ENCODE peak calls at places on chromosomes 3 and 15, in six cellular contexts. One of them, this sample, is unnamed.

GRCh38 chr3:135050536-135050935 is 255.5 kb downstream of the EPHB1 start:
- DNase-seq in foreskin fibroblast: no peak
- DNase-seq in adrenal gland: no peak
- DNase-seq in Calu3: no peak
- DNase-seq in tibial nerve: no peak
- DNase-seq in BJ: no peak
- DNase-seq in this sample: no peak

GRCh38 chr15:95024388-95024787 is 793.0 kb downstream of the MCTP2 start:
- DNase-seq in foreskin fibroblast: peak
- DNase-seq in adrenal gland: no peak
- DNase-seq in Calu3: peak
- DNase-seq in tibial nerve: no peak
- DNase-seq in BJ: no peak
- DNase-seq in this sample: no peak

GRCh38 chr3:54954019-54954418 is 26.2 kb upstream of the LRTM1 start:
- DNase-seq in foreskin fibroblast: peak
- DNase-seq in adrenal gland: peak
- DNase-seq in Calu3: no peak
- DNase-seq in tibial nerve: no peak
- DNase-seq in BJ: peak
- DNase-seq in this sample: no peak

GRCh38 chr15:57887825-57888224 is 177.7 kb downstream of the ALDH1A2 start:
- DNase-seq in foreskin fibroblast: no peak
- DNase-seq in adrenal gland: no peak
- DNase-seq in Calu3: no peak
- DNase-seq in tibial nerve: no peak
- DNase-seq in BJ: no peak
- DNase-seq in this sample: no peak

GRCh38 chr3:158765518-158766205 is 33.4 kb upstream of the RARRES1 start:
- DNase-seq in foreskin fibroblast: no peak
- DNase-seq in adrenal gland: no peak
- DNase-seq in Calu3: no peak
- DNase-seq in tibial nerve: no peak
- DNase-seq in BJ: no peak
- DNase-seq in this sample: no peak

GRCh38 chr3:169264711-169265110 is 398.8 kb downstream of the MECOM start:
- DNase-seq in foreskin fibroblast: no peak
- DNase-seq in adrenal gland: peak
- DNase-seq in Calu3: peak
- DNase-seq in tibial nerve: no peak
- DNase-seq in BJ: no peak
- DNase-seq in this sample: no peak

GRCh38 chr3:171460226-171461086 is at the start of gene TNIK:
- DNase-seq in foreskin fibroblast: peak
- DNase-seq in adrenal gland: peak
- DNase-seq in Calu3: peak
- DNase-seq in tibial nerve: peak
- DNase-seq in BJ: peak
- DNase-seq in this sample: peak

GRCh38 chr3:172859035-172859434 is 108.5 kb downstream of the ECT2 start:
- DNase-seq in foreskin fibroblast: no peak
- DNase-seq in adrenal gland: no peak
- DNase-seq in Calu3: no peak
- DNase-seq in tibial nerve: no peak
- DNase-seq in BJ: no peak
- DNase-seq in this sample: no peak

GRCh38 chr15:76208786-76209424 is 102.4 kb downstream of the ETFA start:
- DNase-seq in foreskin fibroblast: no peak
- DNase-seq in adrenal gland: no peak
- DNase-seq in Calu3: no peak
- DNase-seq in tibial nerve: no peak
- DNase-seq in BJ: no peak
- DNase-seq in this sample: no peak

GRCh38 chr3:10463191-10464067 is 42.0 kb downstream of the ATP2B2 start:
- DNase-seq in foreskin fibroblast: no peak
- DNase-seq in adrenal gland: no peak
- DNase-seq in Calu3: no peak
- DNase-seq in tibial nerve: no peak
- DNase-seq in BJ: no peak
- DNase-seq in this sample: peak

GRCh38 chr3:47578691-47579632 is at the start of gene CSPG5:
- DNase-seq in foreskin fibroblast: no peak
- DNase-seq in adrenal gland: peak
- DNase-seq in Calu3: peak
- DNase-seq in tibial nerve: no peak
- DNase-seq in BJ: no peak
- DNase-seq in this sample: no peak

GRCh38 chr15:35252351-35252865 is 167.3 kb upstream of the NANOGP8 start:
- DNase-seq in foreskin fibroblast: no peak
- DNase-seq in adrenal gland: no peak
- DNase-seq in Calu3: no peak
- DNase-seq in tibial nerve: no peak
- DNase-seq in BJ: no peak
- DNase-seq in this sample: no peak

GRCh38 chr3:29335921-29336320 is 55.0 kb downstream of the RBMS3 start:
- DNase-seq in foreskin fibroblast: no peak
- DNase-seq in adrenal gland: no peak
- DNase-seq in Calu3: no peak
- DNase-seq in tibial nerve: no peak
- DNase-seq in BJ: no peak
- DNase-seq in this sample: no peak

GRCh38 chr3:146164951-146165350 is 4.0 kb upstream of the PLOD2 start:
- DNase-seq in foreskin fibroblast: no peak
- DNase-seq in adrenal gland: no peak
- DNase-seq in Calu3: no peak
- DNase-seq in tibial nerve: no peak
- DNase-seq in BJ: no peak
- DNase-seq in this sample: no peak

GRCh38 chr3:107794664-107795443 is 272.1 kb downstream of the BBX start:
- DNase-seq in foreskin fibroblast: peak
- DNase-seq in adrenal gland: no peak
- DNase-seq in Calu3: no peak
- DNase-seq in tibial nerve: peak
- DNase-seq in BJ: no peak
- DNase-seq in this sample: no peak

GRCh38 chr3:184186184-184186901 is at the start of gene ABCF3:
- DNase-seq in foreskin fibroblast: no peak
- DNase-seq in adrenal gland: peak
- DNase-seq in Calu3: no peak
- DNase-seq in tibial nerve: no peak
- DNase-seq in BJ: no peak
- DNase-seq in this sample: peak

GRCh38 chr3:43525376-43525775 is 96.4 kb downstream of the ANO10 start:
- DNase-seq in foreskin fibroblast: no peak
- DNase-seq in adrenal gland: no peak
- DNase-seq in Calu3: no peak
- DNase-seq in tibial nerve: no peak
- DNase-seq in BJ: no peak
- DNase-seq in this sample: no peak

GRCh38 chr15:48559270-48559669 is 86.2 kb downstream of the FBN1 start:
- DNase-seq in foreskin fibroblast: peak
- DNase-seq in adrenal gland: peak
- DNase-seq in Calu3: no peak
- DNase-seq in tibial nerve: no peak
- DNase-seq in BJ: no peak
- DNase-seq in this sample: no peak

GRCh38 chr3:160006282-160007163 is 17.9 kb downstream of the IL12A start:
- DNase-seq in foreskin fibroblast: peak
- DNase-seq in adrenal gland: peak
- DNase-seq in Calu3: peak
- DNase-seq in tibial nerve: no peak
- DNase-seq in BJ: no peak
- DNase-seq in this sample: no peak

GRCh38 chr3:127697531-127698240 is 24.9 kb downstream of the ABTB1 start:
- DNase-seq in foreskin fibroblast: peak
- DNase-seq in adrenal gland: peak
- DNase-seq in Calu3: peak
- DNase-seq in tibial nerve: peak
- DNase-seq in BJ: peak
- DNase-seq in this sample: peak

GRCh38 chr3:124158174-124158812 is 166.4 kb upstream of the ROPN1 start:
- DNase-seq in foreskin fibroblast: no peak
- DNase-seq in adrenal gland: peak
- DNase-seq in Calu3: no peak
- DNase-seq in tibial nerve: no peak
- DNase-seq in BJ: no peak
- DNase-seq in this sample: no peak

GRCh38 chr3:139135657-139136056 is 91.0 kb upstream of the PRR23C start:
- DNase-seq in foreskin fibroblast: no peak
- DNase-seq in adrenal gland: no peak
- DNase-seq in Calu3: no peak
- DNase-seq in tibial nerve: no peak
- DNase-seq in BJ: no peak
- DNase-seq in this sample: no peak

GRCh38 chr15:70339551-70340517 is 242.1 kb upstream of the TLE3 start:
- DNase-seq in foreskin fibroblast: no peak
- DNase-seq in adrenal gland: no peak
- DNase-seq in Calu3: no peak
- DNase-seq in tibial nerve: no peak
- DNase-seq in BJ: no peak
- DNase-seq in this sample: no peak

GRCh38 chr3:160757624-160758106 is 1.6 kb downstream of the PPM1L start:
- DNase-seq in foreskin fibroblast: no peak
- DNase-seq in adrenal gland: no peak
- DNase-seq in Calu3: no peak
- DNase-seq in tibial nerve: no peak
- DNase-seq in BJ: no peak
- DNase-seq in this sample: no peak

GRCh38 chr3:184335291-184335660 is 2.1 kb upstream of the FAM131A start:
- DNase-seq in foreskin fibroblast: no peak
- DNase-seq in adrenal gland: no peak
- DNase-seq in Calu3: no peak
- DNase-seq in tibial nerve: no peak
- DNase-seq in BJ: no peak
- DNase-seq in this sample: no peak

GRCh38 chr15:63504247-63504978 is at the start of gene USP3:
- DNase-seq in foreskin fibroblast: peak
- DNase-seq in adrenal gland: peak
- DNase-seq in Calu3: peak
- DNase-seq in tibial nerve: peak
- DNase-seq in BJ: peak
- DNase-seq in this sample: peak
- TF ChIP-seq CTCF in foreskin fibroblast: no peak
- TF ChIP-seq CTCF in adrenal gland: peak
- TF ChIP-seq CTCF in Calu3: no peak
- TF ChIP-seq CTCF in tibial nerve: peak
- TF ChIP-seq CTCF in BJ: peak
- TF ChIP-seq CTCF in this sample: peak

GRCh38 chr15:101174152-101174920 is 77.5 kb downstream of the CHSY1 start:
- DNase-seq in foreskin fibroblast: no peak
- DNase-seq in adrenal gland: no peak
- DNase-seq in Calu3: no peak
- DNase-seq in tibial nerve: no peak
- DNase-seq in BJ: no peak
- DNase-seq in this sample: no peak
- TF ChIP-seq CTCF in foreskin fibroblast: no peak
- TF ChIP-seq CTCF in adrenal gland: no peak
- TF ChIP-seq CTCF in Calu3: no peak
- TF ChIP-seq CTCF in tibial nerve: no peak
- TF ChIP-seq CTCF in BJ: no peak
- TF ChIP-seq CTCF in this sample: no peak

DNA sequence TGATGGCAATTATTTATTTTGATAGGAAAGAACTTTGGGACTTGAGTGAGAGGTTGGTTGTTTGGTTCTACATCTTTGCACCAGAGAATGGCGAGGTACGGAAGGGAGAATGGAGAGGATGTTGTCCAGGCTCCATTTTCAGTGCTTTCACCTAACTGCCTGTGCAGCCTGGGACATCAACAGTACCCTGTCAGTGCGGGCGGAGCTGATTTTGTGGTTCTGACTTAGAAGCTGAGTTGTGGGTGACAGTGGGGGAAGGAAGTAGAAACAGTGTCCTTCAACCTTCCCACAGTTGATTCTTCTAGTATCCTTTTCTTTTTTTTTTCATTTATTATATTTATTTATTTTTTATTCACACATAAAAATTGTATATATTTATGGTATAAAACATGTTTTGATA is 95.3 kb downstream of the TIGIT start:
- DNase-seq in foreskin fibroblast: no peak
- DNase-seq in adrenal gland: no peak
- DNase-seq in Calu3: no peak
- DNase-seq in tibial nerve: no peak
- DNase-seq in BJ: no peak
- DNase-seq in this sample: no peak
- TF ChIP-seq CTCF in foreskin fibroblast: no peak
- TF ChIP-seq CTCF in adrenal gland: no peak
- TF ChIP-seq CTCF in Calu3: no peak
- TF ChIP-seq CTCF in tibial nerve: no peak
- TF ChIP-seq CTCF in BJ: no peak
- TF ChIP-seq CTCF in this sample: no peak

DNA sequence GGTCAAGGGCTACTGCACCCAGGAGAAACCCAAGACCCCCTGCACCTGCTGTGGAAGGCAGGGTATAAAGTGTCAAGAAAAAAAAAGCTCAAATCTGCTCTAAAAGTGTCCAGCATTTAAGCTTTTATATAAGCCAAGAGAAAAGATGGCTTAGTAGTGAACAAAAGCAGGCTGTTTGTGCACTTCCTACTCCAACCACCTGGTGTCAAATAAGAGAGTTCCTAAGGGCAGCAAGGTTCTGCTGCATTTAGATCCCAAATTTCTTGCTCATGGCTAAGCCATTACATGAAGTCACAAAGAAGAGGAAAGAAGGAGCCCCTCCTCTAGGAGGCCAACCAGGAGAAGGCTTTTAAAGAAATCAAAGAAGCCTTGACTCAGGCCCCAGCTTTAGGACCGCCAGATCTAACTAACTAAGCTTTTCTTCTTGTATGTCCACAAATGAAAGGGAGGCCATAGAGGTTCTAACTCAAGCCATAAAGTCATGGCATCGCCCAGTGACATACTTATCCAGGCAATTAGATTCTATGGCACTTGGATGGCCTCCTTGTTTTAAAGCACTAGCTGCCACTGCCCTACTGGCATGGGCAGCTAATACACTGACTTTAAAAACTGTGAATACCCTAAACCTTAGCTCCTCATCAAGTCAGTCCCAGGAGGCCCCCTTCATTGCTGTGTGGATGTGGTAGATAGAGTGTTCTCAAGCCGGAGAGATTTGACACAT is 17.1 kb downstream of the CCR4 start:
- DNase-seq in foreskin fibroblast: no peak
- DNase-seq in adrenal gland: no peak
- DNase-seq in Calu3: no peak
- DNase-seq in tibial nerve: no peak
- DNase-seq in BJ: no peak
- DNase-seq in this sample: no peak
- TF ChIP-seq CTCF in foreskin fibroblast: no peak
- TF ChIP-seq CTCF in adrenal gland: no peak
- TF ChIP-seq CTCF in Calu3: no peak
- TF ChIP-seq CTCF in tibial nerve: no peak
- TF ChIP-seq CTCF in BJ: no peak
- TF ChIP-seq CTCF in this sample: peak

This sample was measured in chondrocyte.